ENCODE peak calls at places on chromosomes 12 and 14, in ten cellular contexts. One of them, this sample, is unnamed.

GRCh38 chr14:103724116-103724515 is 8.5 kb downstream of the ZFYVE21 start:
- DNase-seq in kidney: peak
- DNase-seq in NCI-H345: no peak
- DNase-seq in H7: peak
- DNase-seq in dorsolateral prefrontal cortex: peak
- DNase-seq in gastrocnemius medialis: no peak
- DNase-seq in LoVo: no peak
- DNase-seq in HFFc6: no peak
- DNase-seq in ELF-1: no peak
- DNase-seq in astrocyte of the hippocampus: peak
- DNase-seq in this sample: peak

GRCh38 chr12:93011100-93011499 is 82.0 kb upstream of the EEA1 start:
- DNase-seq in kidney: no peak
- DNase-seq in NCI-H345: no peak
- DNase-seq in H7: no peak
- DNase-seq in dorsolateral prefrontal cortex: no peak
- DNase-seq in gastrocnemius medialis: no peak
- DNase-seq in LoVo: no peak
- DNase-seq in HFFc6: no peak
- DNase-seq in ELF-1: no peak
- DNase-seq in astrocyte of the hippocampus: peak
- DNase-seq in this sample: no peak

GRCh38 chr12:121295123-121295745 is 1.3 kb downstream of the CAMKK2 start:
- DNase-seq in kidney: no peak
- DNase-seq in NCI-H345: peak
- DNase-seq in H7: peak
- DNase-seq in dorsolateral prefrontal cortex: no peak
- DNase-seq in gastrocnemius medialis: no peak
- DNase-seq in LoVo: no peak
- DNase-seq in HFFc6: no peak
- DNase-seq in ELF-1: no peak
- DNase-seq in astrocyte of the hippocampus: no peak
- DNase-seq in this sample: no peak

GRCh38 chr12:47651368-47652254 is 54.2 kb downstream of the RPAP3 start:
- DNase-seq in kidney: peak
- DNase-seq in NCI-H345: peak
- DNase-seq in H7: peak
- DNase-seq in dorsolateral prefrontal cortex: peak
- DNase-seq in gastrocnemius medialis: peak
- DNase-seq in LoVo: peak
- DNase-seq in HFFc6: peak
- DNase-seq in ELF-1: peak
- DNase-seq in astrocyte of the hippocampus: peak
- DNase-seq in this sample: peak

GRCh38 chr14:88746042-88746441 is 46.7 kb downstream of the EML5 start:
- DNase-seq in kidney: no peak
- DNase-seq in NCI-H345: no peak
- DNase-seq in H7: no peak
- DNase-seq in dorsolateral prefrontal cortex: no peak
- DNase-seq in gastrocnemius medialis: no peak
- DNase-seq in LoVo: no peak
- DNase-seq in HFFc6: no peak
- DNase-seq in ELF-1: no peak
- DNase-seq in astrocyte of the hippocampus: peak
- DNase-seq in this sample: peak

GRCh38 chr12:54304187-54304810 is 3.5 kb upstream of the NFE2 start:
- DNase-seq in kidney: peak
- DNase-seq in NCI-H345: no peak
- DNase-seq in H7: peak
- DNase-seq in dorsolateral prefrontal cortex: no peak
- DNase-seq in gastrocnemius medialis: peak
- DNase-seq in LoVo: peak
- DNase-seq in HFFc6: no peak
- DNase-seq in ELF-1: peak
- DNase-seq in astrocyte of the hippocampus: peak
- DNase-seq in this sample: no peak

GRCh38 chr12:103751600-103751999 is 89.4 kb downstream of the NT5DC3 start:
- DNase-seq in kidney: no peak
- DNase-seq in NCI-H345: no peak
- DNase-seq in H7: no peak
- DNase-seq in dorsolateral prefrontal cortex: no peak
- DNase-seq in gastrocnemius medialis: no peak
- DNase-seq in LoVo: no peak
- DNase-seq in HFFc6: no peak
- DNase-seq in ELF-1: no peak
- DNase-seq in astrocyte of the hippocampus: no peak
- DNase-seq in this sample: no peak

GRCh38 chr12:114163766-114164165 is 197.6 kb upstream of the RBM19 start:
- DNase-seq in kidney: no peak
- DNase-seq in NCI-H345: no peak
- DNase-seq in H7: no peak
- DNase-seq in dorsolateral prefrontal cortex: no peak
- DNase-seq in gastrocnemius medialis: no peak
- DNase-seq in LoVo: peak
- DNase-seq in HFFc6: peak
- DNase-seq in ELF-1: no peak
- DNase-seq in astrocyte of the hippocampus: peak
- DNase-seq in this sample: no peak

GRCh38 chr12:69024907-69025306 is 91.9 kb upstream of the CPM start:
- DNase-seq in kidney: no peak
- DNase-seq in NCI-H345: no peak
- DNase-seq in H7: no peak
- DNase-seq in dorsolateral prefrontal cortex: no peak
- DNase-seq in gastrocnemius medialis: no peak
- DNase-seq in LoVo: no peak
- DNase-seq in HFFc6: peak
- DNase-seq in ELF-1: no peak
- DNase-seq in astrocyte of the hippocampus: peak
- DNase-seq in this sample: no peak

GRCh38 chr12:75884465-75884985 is 147.1 kb downstream of the PHLDA1 start:
- DNase-seq in kidney: no peak
- DNase-seq in NCI-H345: no peak
- DNase-seq in H7: peak
- DNase-seq in dorsolateral prefrontal cortex: no peak
- DNase-seq in gastrocnemius medialis: no peak
- DNase-seq in LoVo: peak
- DNase-seq in HFFc6: no peak
- DNase-seq in ELF-1: no peak
- DNase-seq in astrocyte of the hippocampus: no peak
- DNase-seq in this sample: no peak

GRCh38 chr12:102950107-102950949 is 7.1 kb upstream of the ASCL1 start:
- DNase-seq in kidney: no peak
- DNase-seq in NCI-H345: peak
- DNase-seq in H7: peak
- DNase-seq in dorsolateral prefrontal cortex: no peak
- DNase-seq in gastrocnemius medialis: no peak
- DNase-seq in LoVo: no peak
- DNase-seq in HFFc6: no peak
- DNase-seq in ELF-1: peak
- DNase-seq in astrocyte of the hippocampus: peak
- DNase-seq in this sample: peak

GRCh38 chr12:102197789-102198188 is at the start of gene PMCH:
- DNase-seq in kidney: no peak
- DNase-seq in NCI-H345: no peak
- DNase-seq in H7: no peak
- DNase-seq in dorsolateral prefrontal cortex: no peak
- DNase-seq in gastrocnemius medialis: no peak
- DNase-seq in LoVo: no peak
- DNase-seq in HFFc6: peak
- DNase-seq in ELF-1: no peak
- DNase-seq in astrocyte of the hippocampus: peak
- DNase-seq in this sample: no peak

GRCh38 chr12:106764738-106765137 is 9.7 kb upstream of the RIC8B start:
- DNase-seq in kidney: no peak
- DNase-seq in NCI-H345: no peak
- DNase-seq in H7: no peak
- DNase-seq in dorsolateral prefrontal cortex: peak
- DNase-seq in gastrocnemius medialis: no peak
- DNase-seq in LoVo: no peak
- DNase-seq in HFFc6: no peak
- DNase-seq in ELF-1: no peak
- DNase-seq in astrocyte of the hippocampus: no peak
- DNase-seq in this sample: no peak

GRCh38 chr12:75964150-75964549 is 67.4 kb downstream of the PHLDA1 start:
- DNase-seq in kidney: no peak
- DNase-seq in NCI-H345: no peak
- DNase-seq in H7: no peak
- DNase-seq in dorsolateral prefrontal cortex: no peak
- DNase-seq in gastrocnemius medialis: peak
- DNase-seq in LoVo: peak
- DNase-seq in HFFc6: no peak
- DNase-seq in ELF-1: no peak
- DNase-seq in astrocyte of the hippocampus: no peak
- DNase-seq in this sample: no peak

GRCh38 chr12:71475280-71475679 is 35.7 kb downstream of the LGR5 start:
- DNase-seq in kidney: no peak
- DNase-seq in NCI-H345: peak
- DNase-seq in H7: no peak
- DNase-seq in dorsolateral prefrontal cortex: no peak
- DNase-seq in gastrocnemius medialis: peak
- DNase-seq in LoVo: no peak
- DNase-seq in HFFc6: no peak
- DNase-seq in ELF-1: peak
- DNase-seq in astrocyte of the hippocampus: peak
- DNase-seq in this sample: no peak

GRCh38 chr14:53306926-53307325 is 153.8 kb upstream of the DDHD1 start:
- DNase-seq in kidney: no peak
- DNase-seq in NCI-H345: no peak
- DNase-seq in H7: no peak
- DNase-seq in dorsolateral prefrontal cortex: peak
- DNase-seq in gastrocnemius medialis: no peak
- DNase-seq in LoVo: no peak
- DNase-seq in HFFc6: peak
- DNase-seq in ELF-1: no peak
- DNase-seq in astrocyte of the hippocampus: peak
- DNase-seq in this sample: peak

GRCh38 chr12:103588680-103589079 is 1.6 kb downstream of the STAB2 start:
- DNase-seq in kidney: no peak
- DNase-seq in NCI-H345: no peak
- DNase-seq in H7: no peak
- DNase-seq in dorsolateral prefrontal cortex: no peak
- DNase-seq in gastrocnemius medialis: no peak
- DNase-seq in LoVo: no peak
- DNase-seq in HFFc6: no peak
- DNase-seq in ELF-1: no peak
- DNase-seq in astrocyte of the hippocampus: no peak
- DNase-seq in this sample: no peak

GRCh38 chr14:48331421-48331820 is 656.0 kb upstream of the MDGA2 start:
- DNase-seq in kidney: no peak
- DNase-seq in NCI-H345: no peak
- DNase-seq in H7: no peak
- DNase-seq in dorsolateral prefrontal cortex: no peak
- DNase-seq in gastrocnemius medialis: no peak
- DNase-seq in LoVo: no peak
- DNase-seq in HFFc6: no peak
- DNase-seq in ELF-1: no peak
- DNase-seq in astrocyte of the hippocampus: no peak
- DNase-seq in this sample: no peak

GRCh38 chr14:102439556-102439955 is 70.0 kb downstream of the ANKRD9 start:
- DNase-seq in kidney: no peak
- DNase-seq in NCI-H345: no peak
- DNase-seq in H7: no peak
- DNase-seq in dorsolateral prefrontal cortex: no peak
- DNase-seq in gastrocnemius medialis: no peak
- DNase-seq in LoVo: no peak
- DNase-seq in HFFc6: no peak
- DNase-seq in ELF-1: no peak
- DNase-seq in astrocyte of the hippocampus: no peak
- DNase-seq in this sample: no peak

GRCh38 chr14:32933623-32933942 is 5.1 kb upstream of the NPAS3 start:
- DNase-seq in kidney: no peak
- DNase-seq in NCI-H345: no peak
- DNase-seq in H7: no peak
- DNase-seq in dorsolateral prefrontal cortex: no peak
- DNase-seq in gastrocnemius medialis: no peak
- DNase-seq in LoVo: no peak
- DNase-seq in HFFc6: peak
- DNase-seq in ELF-1: peak
- DNase-seq in astrocyte of the hippocampus: peak
- DNase-seq in this sample: no peak

GRCh38 chr12:8890313-8891084 is 23.8 kb upstream of the PHC1 start:
- DNase-seq in kidney: no peak
- DNase-seq in NCI-H345: peak
- DNase-seq in H7: peak
- DNase-seq in dorsolateral prefrontal cortex: peak
- DNase-seq in gastrocnemius medialis: peak
- DNase-seq in LoVo: peak
- DNase-seq in HFFc6: peak
- DNase-seq in ELF-1: peak
- DNase-seq in astrocyte of the hippocampus: peak
- DNase-seq in this sample: peak

GRCh38 chr12:77003244-77003643 is 62.1 kb downstream of the E2F7 start:
- DNase-seq in kidney: no peak
- DNase-seq in NCI-H345: no peak
- DNase-seq in H7: no peak
- DNase-seq in dorsolateral prefrontal cortex: no peak
- DNase-seq in gastrocnemius medialis: no peak
- DNase-seq in LoVo: no peak
- DNase-seq in HFFc6: no peak
- DNase-seq in ELF-1: no peak
- DNase-seq in astrocyte of the hippocampus: no peak
- DNase-seq in this sample: no peak

GRCh38 chr14:91911474-91912032 is 35.9 kb downstream of the FBLN5 start:
- DNase-seq in kidney: no peak
- DNase-seq in NCI-H345: peak
- DNase-seq in H7: peak
- DNase-seq in dorsolateral prefrontal cortex: no peak
- DNase-seq in gastrocnemius medialis: no peak
- DNase-seq in LoVo: peak
- DNase-seq in HFFc6: no peak
- DNase-seq in ELF-1: peak
- DNase-seq in astrocyte of the hippocampus: peak
- DNase-seq in this sample: peak

GRCh38 chr12:113658030-113658655 is 186.5 kb upstream of the LHX5 start:
- DNase-seq in kidney: no peak
- DNase-seq in NCI-H345: no peak
- DNase-seq in H7: no peak
- DNase-seq in dorsolateral prefrontal cortex: no peak
- DNase-seq in gastrocnemius medialis: no peak
- DNase-seq in LoVo: no peak
- DNase-seq in HFFc6: no peak
- DNase-seq in ELF-1: no peak
- DNase-seq in astrocyte of the hippocampus: no peak
- DNase-seq in this sample: no peak

GRCh38 chr12:109836916-109837315 is 3.7 kb upstream of the TRPV4 start:
- DNase-seq in kidney: no peak
- DNase-seq in NCI-H345: no peak
- DNase-seq in H7: no peak
- DNase-seq in dorsolateral prefrontal cortex: no peak
- DNase-seq in gastrocnemius medialis: no peak
- DNase-seq in LoVo: no peak
- DNase-seq in HFFc6: peak
- DNase-seq in ELF-1: no peak
- DNase-seq in astrocyte of the hippocampus: no peak
- DNase-seq in this sample: no peak

GRCh38 chr14:104266643-104267575 is 128.5 kb downstream of the KIF26A start:
- DNase-seq in kidney: peak
- DNase-seq in NCI-H345: no peak
- DNase-seq in H7: peak
- DNase-seq in dorsolateral prefrontal cortex: no peak
- DNase-seq in gastrocnemius medialis: no peak
- DNase-seq in LoVo: no peak
- DNase-seq in HFFc6: no peak
- DNase-seq in ELF-1: no peak
- DNase-seq in astrocyte of the hippocampus: no peak
- DNase-seq in this sample: no peak

GRCh38 chr14:100651999-100652508 is 64.8 kb upstream of the BEGAIN start:
- DNase-seq in kidney: no peak
- DNase-seq in NCI-H345: no peak
- DNase-seq in H7: no peak
- DNase-seq in dorsolateral prefrontal cortex: no peak
- DNase-seq in gastrocnemius medialis: no peak
- DNase-seq in LoVo: no peak
- DNase-seq in HFFc6: peak
- DNase-seq in ELF-1: no peak
- DNase-seq in astrocyte of the hippocampus: no peak
- DNase-seq in this sample: no peak

GRCh38 chr14:81440041-81440440 is 39.9 kb upstream of the STON2 start:
- DNase-seq in kidney: no peak
- DNase-seq in NCI-H345: no peak
- DNase-seq in H7: no peak
- DNase-seq in dorsolateral prefrontal cortex: no peak
- DNase-seq in gastrocnemius medialis: no peak
- DNase-seq in LoVo: no peak
- DNase-seq in HFFc6: no peak
- DNase-seq in ELF-1: no peak
- DNase-seq in astrocyte of the hippocampus: no peak
- DNase-seq in this sample: no peak